ENCODE peak calls at places on chromosomes 16 and 17, in six cellular contexts. D is AG10803; A is fibroblast of pulmonary artery; L is A673; O is heart left ventricle; H is CD8-positive, alpha-beta T cell. X is an unnamed sample.

GRCh38 chr16:30912794-30913412 is 10.5 kb upstream of the FBXL19 start:
- DNase-seq in O (no peak), L (no peak), H (no peak), D (no peak), A (no peak), X (no peak)

GRCh38 chr17:32971171-32971570 is 20.5 kb upstream of the SPACA3 start:
- DNase-seq in O (no peak), H (no peak), A (peak), D (peak), L (no peak), X (peak)

GRCh38 chr17:69188796-69189195 is 39.8 kb downstream of the ABCA10 start:
- DNase-seq in O (no peak), L (no peak), D (no peak), H (no peak), A (no peak), X (no peak)

GRCh38 chr16:15811778-15812750 is 44.8 kb downstream of the MYH11 start:
- DNase-seq in D (peak), A (peak), H (no peak), O (peak), L (no peak), X (peak)

GRCh38 chr16:24821129-24821528 is 24.6 kb upstream of the SLC5A11 start:
- DNase-seq in O (no peak), L (no peak), A (no peak), D (no peak), H (no peak), X (no peak)

GRCh38 chr16:48261569-48261968 is 14.2 kb upstream of the ABCC11 start:
- DNase-seq in L (no peak), O (no peak), H (no peak), D (no peak), A (no peak), X (no peak)

GRCh38 chr16:47016700-47017133 is 43.2 kb upstream of the DNAJA2 start:
- DNase-seq in A (peak), L (no peak), H (peak), O (no peak), D (no peak), X (no peak)

GRCh38 chr16:19701091-19701490 is 16.9 kb downstream of the KNOP1 start:
- DNase-seq in L (no peak), H (no peak), O (no peak), D (no peak), A (no peak), X (peak)

GRCh38 chr16:21211486-21211885 is at the start of gene ZP2:
- DNase-seq in L (no peak), H (no peak), A (no peak), D (no peak), O (no peak), X (no peak)

GRCh38 chr17:7034955-7035590 is 742 bp upstream of the SLC16A13 start:
- DNase-seq in H (no peak), L (no peak), O (peak), A (no peak), D (no peak), X (no peak)

GRCh38 chr17:31841850-31842415 is 17.1 kb downstream of the COPRS start:
- DNase-seq in O (no peak), H (no peak), D (no peak), L (no peak), A (no peak), X (no peak)
- H3K4me3 ChIP-seq in O (peak), H (no peak), D (no peak), L (no peak), A (no peak), X (no peak)

GRCh38 chr17:65172511-65173136 is 35.5 kb downstream of the RGS9 start:
- DNase-seq in D (no peak), H (no peak), A (no peak), O (no peak), L (no peak), X (no peak)
- H3K4me3 ChIP-seq in D (no peak), H (no peak), A (no peak), O (no peak), L (no peak), X (no peak)

DNA sequence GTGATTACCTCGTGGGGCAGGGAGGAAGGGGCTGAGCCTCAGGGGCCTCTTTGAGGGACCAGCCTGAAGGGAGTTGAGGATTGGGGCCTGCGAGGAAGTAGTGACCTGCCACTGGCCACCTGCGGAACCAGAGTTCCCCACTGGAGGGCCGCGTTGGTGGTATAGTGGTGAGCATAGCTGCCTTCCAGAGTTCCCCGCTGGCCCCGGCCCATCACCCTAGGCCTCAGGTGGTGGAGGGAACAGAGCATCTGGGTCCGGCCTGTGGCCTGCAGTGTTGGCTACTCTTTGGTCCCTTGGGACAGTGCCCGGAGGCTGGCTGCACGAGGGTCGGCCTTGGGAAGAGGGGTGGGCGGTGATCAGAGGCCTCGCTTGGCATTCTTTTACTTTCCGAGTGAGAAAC is 20.5 kb downstream of the MGAT5B start:
- DNase-seq in A (no peak), O (no peak), H (no peak), L (no peak), D (no peak), X (no peak)
- H3K4me3 ChIP-seq in A (no peak), O (no peak), H (no peak), L (no peak), D (no peak), X (no peak)

GRCh38 chr17:62017496-62017895 is 47.6 kb downstream of the MED13 start:
- DNase-seq in H (no peak), D (peak), O (no peak), L (no peak), A (peak), X (peak)
- H3K4me3 ChIP-seq in H (no peak), D (no peak), O (no peak), L (no peak), A (no peak), X (no peak)

DNA sequence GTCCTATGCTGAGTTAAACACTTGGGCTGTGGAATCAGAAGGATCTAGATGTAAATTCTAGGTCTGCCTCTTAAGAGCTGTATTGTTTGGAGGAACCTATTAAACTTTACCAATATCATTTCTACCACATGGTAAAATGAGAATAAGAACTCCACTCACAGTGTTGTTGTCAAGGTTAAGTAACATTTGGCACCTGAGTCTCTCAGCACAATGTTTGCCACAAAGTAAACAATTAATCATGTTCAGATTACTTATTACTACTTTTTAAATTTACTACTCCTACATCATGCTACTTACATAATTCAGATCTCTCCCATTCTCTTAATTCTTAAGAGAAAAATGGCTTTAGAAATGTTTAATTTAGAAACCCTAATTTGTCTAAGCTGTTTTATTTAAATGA is 305.9 kb downstream of the CA10 start:
- DNase-seq in O (no peak), A (no peak), H (no peak), D (no peak), L (no peak), X (no peak)
- H3K4me3 ChIP-seq in O (no peak), A (no peak), H (no peak), D (no peak), L (no peak), X (no peak)

DNA sequence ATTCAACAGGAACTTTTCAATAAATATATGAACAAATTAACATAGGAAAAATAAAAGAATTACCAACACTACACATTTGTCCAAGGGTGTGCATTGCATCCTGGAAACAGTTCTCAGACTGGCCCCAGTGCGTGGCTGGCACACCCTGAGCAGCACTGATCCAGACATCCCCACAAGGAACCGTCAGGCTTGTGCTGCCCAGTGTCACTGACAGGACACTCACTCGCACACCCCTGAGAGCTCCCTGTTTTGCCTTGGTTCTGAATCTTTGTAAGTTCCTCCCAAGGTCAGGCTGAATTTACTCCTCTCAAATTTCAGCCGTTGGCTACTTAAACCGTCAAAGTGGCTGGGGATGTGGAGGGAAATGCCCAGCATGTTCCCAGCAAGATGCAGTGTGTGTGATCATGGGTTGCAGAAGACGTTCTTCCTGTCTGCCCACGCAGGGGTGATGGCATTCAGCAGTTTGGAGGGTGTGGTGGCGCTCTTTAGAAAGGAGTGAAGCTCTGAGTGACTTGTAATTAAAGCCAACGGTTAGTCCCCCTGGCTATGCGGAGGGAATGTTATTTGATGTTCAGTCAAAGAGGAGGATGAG is 1.7 kb downstream of the MT2A start:
- DNase-seq in A (peak), O (peak), D (peak), H (peak), L (peak), X (peak)
- H3K4me3 ChIP-seq in A (peak), O (peak), D (peak), H (peak), L (peak), X (peak)

DNA sequence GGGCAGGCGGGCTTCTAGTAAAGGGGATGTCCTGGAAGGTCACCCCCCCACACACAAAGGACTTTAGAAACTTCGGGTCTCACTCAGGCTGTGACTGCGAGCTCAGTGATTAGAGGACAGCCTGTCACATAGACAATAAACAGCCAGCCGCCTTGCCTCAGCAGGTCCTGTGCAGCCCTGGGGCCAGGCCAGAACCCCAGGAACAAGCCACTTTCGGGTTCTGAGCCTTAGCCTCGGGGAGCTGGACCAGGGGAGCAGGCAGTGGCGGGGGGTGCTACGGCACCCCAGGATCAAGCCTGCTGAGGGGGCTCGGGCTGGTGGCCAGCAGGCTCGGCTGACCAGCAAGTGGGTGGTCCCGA is 1.1 kb downstream of the GAS7 start:
- DNase-seq in L (no peak), H (no peak), D (no peak), O (peak), A (no peak), X (no peak)
- H3K4me3 ChIP-seq in L (no peak), H (no peak), D (peak), O (peak), A (peak), X (peak)